ENCODE peak calls at places on chromosomes 7 and 10, in seven cellular contexts. D is GM12878, K is prostate gland, J is transverse colon, W is stomach, Q is K562, O is endothelial cell of umbilical vein. U is an unnamed sample.

GRCh38 chr7:126803060-126803665 is 449.6 kb downstream of the GRM8 start:
- DNase-seq in D (peak), K (peak), J (peak), W (peak), Q (peak), O (peak), U (no peak)

GRCh38 chr10:77501152-77501845 is 136.3 kb downstream of the KCNMA1 start:
- DNase-seq in D (no peak), K (no peak), J (no peak), W (no peak), Q (no peak), O (no peak), U (no peak)

GRCh38 chr10:101319241-101319915 is 34.6 kb upstream of the BTRC start:
- DNase-seq in D (no peak), K (no peak), J (no peak), W (no peak), Q (no peak), O (no peak), U (no peak)

GRCh38 chr7:140160308-140160707 is 16.5 kb downstream of the KDM7A start:
- DNase-seq in D (no peak), K (no peak), J (no peak), W (no peak), Q (no peak), O (peak), U (no peak)

GRCh38 chr10:98269435-98269912 is 1.5 kb upstream of the LOXL4 start:
- DNase-seq in D (no peak), K (peak), J (peak), W (no peak), Q (peak), O (peak), U (no peak)

GRCh38 chr10:95248989-95249388 is 41.8 kb downstream of the PDLIM1 start:
- DNase-seq in D (no peak), K (no peak), J (no peak), W (no peak), Q (no peak), O (no peak), U (no peak)

GRCh38 chr10:51201947-51202346 is 127.7 kb downstream of the PRKG1 start:
- DNase-seq in D (no peak), K (no peak), J (peak), W (no peak), Q (no peak), O (no peak), U (no peak)

GRCh38 chr7:1994931-1995330 is 237.8 kb downstream of the MAD1L1 start:
- DNase-seq in D (no peak), K (no peak), J (no peak), W (no peak), Q (no peak), O (no peak), U (no peak)

GRCh38 chr10:79153753-79154152 is 85.0 kb downstream of the ZMIZ1 start:
- DNase-seq in D (no peak), K (no peak), J (no peak), W (no peak), Q (no peak), O (no peak), U (no peak)

GRCh38 chr7:17937506-17938115 is 2.7 kb downstream of the SNX13 start:
- DNase-seq in D (no peak), K (no peak), J (no peak), W (no peak), Q (no peak), O (no peak), U (no peak)

GRCh38 chr7:44634187-44634838 is 27.9 kb downstream of the OGDH start:
- DNase-seq in D (no peak), K (no peak), J (peak), W (peak), Q (no peak), O (peak), U (no peak)

GRCh38 chr10:46541735-46542566 is 14.5 kb downstream of the GPRIN2 start:
- DNase-seq in D (no peak), K (no peak), J (peak), W (peak), Q (no peak), O (no peak), U (no peak)

GRCh38 chr10:89685932-89686331 is 15.5 kb upstream of the KIF20B start:
- DNase-seq in D (no peak), K (no peak), J (no peak), W (no peak), Q (no peak), O (no peak), U (no peak)

GRCh38 chr7:34048445-34048844 is 143.1 kb downstream of the BMPER start:
- DNase-seq in D (no peak), K (no peak), J (no peak), W (no peak), Q (no peak), O (no peak), U (no peak)

GRCh38 chr7:50729962-50730361 is 52.7 kb downstream of the GRB10 start:
- DNase-seq in D (no peak), K (no peak), J (no peak), W (no peak), Q (no peak), O (no peak), U (no peak)

GRCh38 chr10:116783011-116783655 is 40.8 kb upstream of the HSPA12A start:
- DNase-seq in D (no peak), K (no peak), J (no peak), W (no peak), Q (no peak), O (no peak), U (no peak)

GRCh38 chr10:9157656-9158055 is 1103.2 kb downstream of the GATA3 start:
- DNase-seq in D (no peak), K (no peak), J (no peak), W (no peak), Q (no peak), O (no peak), U (no peak)

GRCh38 chr10:86730227-86730626 is 26.2 kb upstream of the BMPR1A start:
- DNase-seq in D (no peak), K (no peak), J (peak), W (peak), Q (no peak), O (no peak), U (no peak)

GRCh38 chr10:86734209-86734988 is 22.0 kb upstream of the BMPR1A start:
- DNase-seq in D (no peak), K (no peak), J (no peak), W (no peak), Q (no peak), O (no peak), U (no peak)

GRCh38 chr10:86729677-86730076 is 26.7 kb upstream of the BMPR1A start:
- DNase-seq in D (no peak), K (no peak), J (no peak), W (no peak), Q (no peak), O (no peak), U (no peak)

GRCh38 chr10:86732771-86733170 is 23.6 kb upstream of the BMPR1A start:
- DNase-seq in D (no peak), K (no peak), J (no peak), W (no peak), Q (no peak), O (no peak), U (no peak)

GRCh38 chr10:86733260-86733671 is 23.2 kb upstream of the BMPR1A start:
- DNase-seq in D (no peak), K (no peak), J (peak), W (no peak), Q (no peak), O (no peak), U (no peak)
- TF ChIP-seq POLR2AphosphoS5 in D (no peak), K (peak), J (peak), W (peak), Q (no peak), O (no peak), U (no peak)

DNA sequence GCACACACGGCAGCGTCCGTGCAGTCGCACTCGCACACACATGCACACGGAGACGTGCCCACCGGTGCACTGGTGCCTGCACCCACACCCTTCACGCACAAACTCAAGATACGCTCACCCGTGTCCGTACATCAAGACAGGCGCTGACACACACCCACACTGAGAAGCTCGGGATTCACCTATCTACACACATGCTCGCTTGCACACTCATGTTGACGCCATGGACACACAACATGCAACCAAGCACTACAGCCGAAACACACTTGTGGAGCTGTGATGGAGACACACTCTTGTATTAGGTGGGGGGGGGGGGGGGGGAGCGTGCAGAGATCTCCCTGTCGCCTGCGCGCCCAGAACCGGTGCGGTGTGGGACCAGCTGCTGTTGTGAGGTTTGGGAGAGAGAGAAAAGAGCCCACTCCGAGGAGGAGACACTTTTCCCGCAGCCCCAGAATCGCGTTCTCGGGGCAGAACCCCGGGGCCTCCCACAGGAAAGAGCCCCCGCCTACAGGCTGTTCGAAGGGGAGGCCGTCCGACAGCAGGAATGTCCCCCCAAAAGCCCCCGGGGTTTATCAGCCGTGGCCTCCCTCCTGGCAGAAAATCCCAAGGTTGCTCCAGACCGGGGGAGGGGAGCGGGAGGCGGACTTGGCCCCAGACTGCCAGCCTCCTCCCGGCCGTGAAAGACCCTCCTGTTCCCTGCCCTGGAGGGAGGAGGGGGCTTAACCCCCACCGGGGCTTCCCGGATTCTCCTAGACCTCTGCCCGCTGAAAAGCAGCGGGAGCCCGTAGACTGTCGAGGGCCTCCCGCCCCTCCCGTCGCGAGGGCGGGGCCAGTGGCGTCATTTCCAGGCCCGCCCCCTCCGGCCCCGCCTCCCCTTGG is 466 bp upstream of the NFKB2 start:
- DNase-seq in D (peak), K (peak), J (peak), W (peak), Q (peak), O (peak), U (peak)
- TF ChIP-seq POLR2A in D (peak), K (peak), J (peak), W (no peak), Q (no peak), O (no peak), U (peak)

GRCh38 chr7:56053993-56054392 is 2.4 kb downstream of the CCT6A start:
- DNase-seq in D (no peak), K (no peak), J (no peak), W (no peak), Q (no peak), O (no peak), U (no peak)
- H3K4me3 ChIP-seq in D (peak), K (no peak), J (no peak), W (no peak), Q (peak), O (peak), U (no peak)

DNA sequence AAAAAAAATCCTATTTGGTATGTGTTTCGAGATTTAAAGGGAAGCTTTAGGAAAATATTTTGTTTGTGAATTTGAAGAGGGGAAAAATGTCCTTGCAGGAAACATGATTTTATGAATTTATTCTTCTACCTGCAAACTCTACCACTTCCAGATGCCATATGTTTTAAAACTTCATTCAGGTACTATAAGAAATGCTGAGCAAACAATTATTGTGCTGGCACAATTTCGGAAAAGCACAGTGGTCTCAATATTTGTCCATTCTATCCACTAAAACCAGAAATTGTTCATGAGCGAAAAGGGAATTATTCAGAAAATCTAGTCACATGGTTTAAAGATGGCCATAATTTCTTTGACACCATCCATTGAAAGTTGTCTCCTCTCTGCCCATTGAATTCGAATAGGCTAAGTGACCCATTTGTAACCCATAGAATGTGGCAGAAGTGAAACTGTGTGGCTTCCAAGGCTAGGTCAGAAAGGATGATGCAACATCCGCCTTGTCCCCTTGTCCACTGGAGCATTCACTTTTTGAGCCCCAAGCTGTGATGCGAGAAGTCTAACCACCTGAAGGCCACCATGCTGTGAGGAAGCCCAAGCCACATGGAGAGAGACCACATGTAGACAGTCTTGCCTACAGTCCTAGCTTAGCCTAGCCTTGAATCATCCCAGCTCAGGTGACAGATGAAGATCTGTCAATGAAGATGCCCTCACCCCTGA is 189.8 kb upstream of the PRKCQ start:
- DNase-seq in D (peak), K (no peak), J (no peak), W (no peak), Q (no peak), O (no peak), U (no peak)
- TF ChIP-seq POLR2AphosphoS5 in D (no peak), K (no peak), J (no peak), W (no peak), Q (no peak), O (no peak), U (no peak)

DNA sequence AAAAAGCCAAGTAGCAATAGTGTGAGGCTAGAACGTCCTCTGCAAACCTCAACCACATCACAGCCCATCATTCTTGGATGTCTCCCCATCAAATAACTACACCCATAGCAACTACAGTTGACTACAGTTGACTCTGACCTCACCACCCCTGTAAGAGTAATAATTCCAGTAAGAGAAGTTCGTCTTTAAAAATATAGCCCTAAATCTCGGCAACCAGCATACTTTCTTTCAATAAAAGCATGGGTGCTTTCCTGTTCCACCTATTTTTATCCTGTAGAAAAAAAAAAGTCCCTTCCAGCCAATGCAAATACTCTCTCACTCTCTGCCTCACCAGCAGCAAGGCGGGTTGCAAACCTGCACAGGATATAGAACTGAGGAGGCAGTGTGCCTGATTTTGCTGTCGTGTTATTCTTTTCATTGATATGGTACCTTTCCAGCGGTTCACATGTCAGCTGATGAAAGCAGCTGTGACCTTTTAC is 187.5 kb upstream of the NFE2L3 start:
- DNase-seq in D (peak), K (peak), J (peak), W (peak), Q (no peak), O (no peak), U (no peak)
- TF ChIP-seq POLR2A in D (peak), K (no peak), J (no peak), W (no peak), Q (no peak), O (no peak), U (no peak)

DNA sequence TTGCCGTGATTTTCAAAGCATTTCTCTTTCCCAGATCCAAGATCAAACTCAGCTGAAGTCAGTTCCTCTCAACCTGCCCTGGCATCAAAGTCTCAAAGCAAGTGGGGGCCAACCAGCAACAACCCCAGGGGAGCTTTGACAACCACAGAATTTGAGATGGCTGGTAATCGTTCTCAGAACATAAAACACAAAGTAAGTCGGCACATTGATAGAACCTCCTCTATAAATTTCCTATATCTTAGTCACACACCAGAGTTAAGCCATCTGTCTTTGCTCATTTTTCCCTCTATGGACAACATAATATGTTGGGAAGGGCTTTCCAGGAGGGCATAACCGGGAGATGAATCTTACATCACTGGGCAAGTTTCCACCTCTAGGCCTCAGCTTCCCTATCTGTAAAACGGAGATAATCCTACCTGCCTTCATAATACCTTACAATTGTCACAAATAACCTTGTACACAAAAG is 1.2 kb upstream of the DNAJC9 start:
- DNase-seq in D (no peak), K (no peak), J (no peak), W (no peak), Q (no peak), O (no peak), U (no peak)
- H3K4me3 ChIP-seq in D (peak), K (no peak), J (no peak), W (no peak), Q (no peak), O (no peak), U (no peak)

U was measured in vagina.